ENCODE peak calls at places on chromosomes 2 and 18, in ten cellular contexts. One of them, this sample, is unnamed.

GRCh38 chr2:56230171-56230570 is 46.4 kb downstream of the CCDC85A start:
- DNase-seq in IMR-90: peak; percentile 0
- DNase-seq in GM12891: no peak
- DNase-seq in sigmoid colon: no peak
- DNase-seq in esophagus squamous epithelium: no peak
- DNase-seq in A549: no peak
- DNase-seq in HepG2: no peak
- DNase-seq in uterus: no peak
- DNase-seq in spleen: no peak
- DNase-seq in breast epithelium: no peak
- DNase-seq in this sample: no peak

GRCh38 chr2:2528801-2529200 is 197.7 kb upstream of the MYT1L start:
- DNase-seq in IMR-90: no peak
- DNase-seq in GM12891: no peak
- DNase-seq in sigmoid colon: no peak
- DNase-seq in esophagus squamous epithelium: no peak
- DNase-seq in A549: no peak
- DNase-seq in HepG2: no peak
- DNase-seq in uterus: no peak
- DNase-seq in spleen: no peak
- DNase-seq in breast epithelium: no peak
- DNase-seq in this sample: no peak

GRCh38 chr18:74506405-74507119 is 10.4 kb downstream of the CNDP2 start:
- DNase-seq in IMR-90: peak; percentile 36
- DNase-seq in GM12891: no peak
- DNase-seq in sigmoid colon: peak; percentile 64
- DNase-seq in esophagus squamous epithelium: no peak
- DNase-seq in A549: no peak
- DNase-seq in HepG2: no peak
- DNase-seq in uterus: peak; percentile 48
- DNase-seq in spleen: no peak
- DNase-seq in breast epithelium: no peak
- DNase-seq in this sample: no peak

GRCh38 chr2:44746856-44747612 is 194.5 kb upstream of the SIX3 start:
- DNase-seq in IMR-90: no peak
- DNase-seq in GM12891: no peak
- DNase-seq in sigmoid colon: no peak
- DNase-seq in esophagus squamous epithelium: no peak
- DNase-seq in A549: no peak
- DNase-seq in HepG2: no peak
- DNase-seq in uterus: no peak
- DNase-seq in spleen: no peak
- DNase-seq in breast epithelium: no peak
- DNase-seq in this sample: no peak

GRCh38 chr18:62327977-62328376 is 2.9 kb downstream of the TNFRSF11A start:
- DNase-seq in IMR-90: no peak
- DNase-seq in GM12891: no peak
- DNase-seq in sigmoid colon: no peak
- DNase-seq in esophagus squamous epithelium: no peak
- DNase-seq in A549: no peak
- DNase-seq in HepG2: no peak
- DNase-seq in uterus: no peak
- DNase-seq in spleen: no peak
- DNase-seq in breast epithelium: no peak
- DNase-seq in this sample: no peak

GRCh38 chr2:42830922-42831574 is 38.7 kb upstream of the HAAO start:
- DNase-seq in IMR-90: no peak
- DNase-seq in GM12891: no peak
- DNase-seq in sigmoid colon: no peak
- DNase-seq in esophagus squamous epithelium: no peak
- DNase-seq in A549: peak; percentile 44
- DNase-seq in HepG2: no peak
- DNase-seq in uterus: no peak
- DNase-seq in spleen: no peak
- DNase-seq in breast epithelium: peak; percentile 15
- DNase-seq in this sample: no peak

GRCh38 chr2:150710041-150710440 is 222.6 kb upstream of the RND3 start:
- DNase-seq in IMR-90: no peak
- DNase-seq in GM12891: no peak
- DNase-seq in sigmoid colon: no peak
- DNase-seq in esophagus squamous epithelium: no peak
- DNase-seq in A549: no peak
- DNase-seq in HepG2: no peak
- DNase-seq in uterus: no peak
- DNase-seq in spleen: no peak
- DNase-seq in breast epithelium: no peak
- DNase-seq in this sample: no peak

GRCh38 chr18:49904871-49905555 is 91.7 kb upstream of the ACAA2 start:
- DNase-seq in IMR-90: no peak
- DNase-seq in GM12891: no peak
- DNase-seq in sigmoid colon: no peak
- DNase-seq in esophagus squamous epithelium: no peak
- DNase-seq in A549: no peak
- DNase-seq in HepG2: no peak
- DNase-seq in uterus: no peak
- DNase-seq in spleen: no peak
- DNase-seq in breast epithelium: no peak
- DNase-seq in this sample: no peak

DNA sequence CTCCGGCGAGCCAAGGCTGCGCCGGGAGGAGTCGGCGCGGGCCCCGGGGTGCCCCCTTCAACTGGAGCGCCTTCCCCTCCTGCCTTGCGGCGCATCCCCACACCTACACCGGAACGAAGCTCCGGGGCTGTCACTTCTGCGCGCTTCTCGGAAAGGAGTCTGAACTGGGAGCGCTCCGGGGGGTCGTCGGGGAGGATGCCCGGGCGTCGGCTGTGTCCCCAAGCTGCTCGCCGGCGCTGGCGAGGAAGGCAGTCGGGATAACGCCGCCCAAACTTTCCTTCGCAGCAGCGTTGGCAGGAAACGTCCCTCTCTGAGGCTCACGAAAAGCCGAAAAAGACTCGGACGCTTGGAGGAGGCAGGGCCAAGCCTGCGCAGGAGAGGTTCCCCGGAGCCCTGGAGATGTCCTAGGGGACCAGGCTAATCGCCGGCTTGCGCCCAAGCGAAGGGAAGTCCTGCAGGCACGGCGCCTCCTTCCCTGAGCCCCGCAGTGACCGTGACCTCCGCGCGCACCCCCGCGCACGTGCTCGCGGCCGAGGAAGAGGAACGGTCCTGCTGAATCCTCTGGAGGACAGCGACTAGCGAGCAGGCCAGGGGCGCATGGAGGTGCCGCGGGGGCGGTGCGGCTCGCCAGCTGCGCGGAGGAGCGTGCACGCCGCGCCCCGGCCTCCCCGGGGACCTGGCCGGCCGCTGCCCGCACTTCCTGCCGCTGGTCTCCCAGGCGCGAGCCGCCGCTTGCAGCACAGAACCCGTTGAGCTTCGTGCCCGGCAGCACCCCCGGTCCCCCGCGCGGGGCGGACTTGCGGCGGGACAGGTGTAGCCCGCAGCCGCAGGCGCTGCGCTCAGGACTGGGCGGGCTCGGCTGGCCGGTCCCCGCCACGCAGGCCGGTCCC is at the start of gene SH3RF3:
- DNase-seq in IMR-90: peak; percentile 53
- DNase-seq in GM12891: peak; percentile 44
- DNase-seq in sigmoid colon: peak; percentile 76
- DNase-seq in esophagus squamous epithelium: no peak
- DNase-seq in A549: peak; percentile 61
- DNase-seq in HepG2: no peak
- DNase-seq in uterus: peak; percentile 43
- DNase-seq in spleen: peak; percentile 89
- DNase-seq in breast epithelium: no peak
- DNase-seq in this sample: no peak
- TF ChIP-seq POLR2A in IMR-90: peak; percentile 15
- TF ChIP-seq POLR2A in GM12891: no peak
- TF ChIP-seq POLR2A in sigmoid colon: no peak
- TF ChIP-seq POLR2A in esophagus squamous epithelium: no peak
- TF ChIP-seq POLR2A in A549: no peak
- TF ChIP-seq POLR2A in HepG2: no peak
- TF ChIP-seq POLR2A in uterus: peak; percentile 2
- TF ChIP-seq POLR2A in spleen: no peak
- TF ChIP-seq POLR2A in breast epithelium: no peak
- TF ChIP-seq POLR2A in this sample: peak; percentile 1

GRCh38 chr2:240566203-240567136 is 1.8 kb upstream of the RNPEPL1 start:
- DNase-seq in IMR-90: peak; percentile 70
- DNase-seq in GM12891: peak; percentile 80
- DNase-seq in sigmoid colon: peak; percentile 98
- DNase-seq in esophagus squamous epithelium: peak; percentile 81
- DNase-seq in A549: peak; percentile 91
- DNase-seq in HepG2: peak; percentile 92
- DNase-seq in uterus: peak; percentile 91
- DNase-seq in spleen: peak; percentile 99
- DNase-seq in breast epithelium: peak; percentile 91
- DNase-seq in this sample: peak; percentile 88
- TF ChIP-seq POLR2A in IMR-90: no peak
- TF ChIP-seq POLR2A in GM12891: peak; percentile 36
- TF ChIP-seq POLR2A in sigmoid colon: peak; percentile 34
- TF ChIP-seq POLR2A in esophagus squamous epithelium: peak; percentile 33
- TF ChIP-seq POLR2A in A549: peak; percentile 40
- TF ChIP-seq POLR2A in HepG2: peak; percentile 56
- TF ChIP-seq POLR2A in uterus: peak; percentile 53
- TF ChIP-seq POLR2A in spleen: peak; percentile 17
- TF ChIP-seq POLR2A in breast epithelium: no peak
- TF ChIP-seq POLR2A in this sample: no peak

GRCh38 chr2:218270721-218271486 is 585 bp downstream of the PNKD start:
- DNase-seq in IMR-90: no peak
- DNase-seq in GM12891: no peak
- DNase-seq in sigmoid colon: no peak
- DNase-seq in esophagus squamous epithelium: no peak
- DNase-seq in A549: no peak
- DNase-seq in HepG2: no peak
- DNase-seq in uterus: no peak
- DNase-seq in spleen: no peak
- DNase-seq in breast epithelium: no peak
- DNase-seq in this sample: peak; percentile 33

GRCh38 chr2:218271865-218272530 is 1.7 kb downstream of the PNKD start:
- DNase-seq in IMR-90: no peak
- DNase-seq in GM12891: no peak
- DNase-seq in sigmoid colon: no peak
- DNase-seq in esophagus squamous epithelium: no peak
- DNase-seq in A549: no peak
- DNase-seq in HepG2: no peak
- DNase-seq in uterus: no peak
- DNase-seq in spleen: no peak
- DNase-seq in breast epithelium: no peak
- DNase-seq in this sample: no peak

GRCh38 chr2:218272531-218273212 is 2.4 kb downstream of the PNKD start:
- DNase-seq in IMR-90: peak; percentile 84
- DNase-seq in GM12891: peak; percentile 67
- DNase-seq in sigmoid colon: peak; percentile 97
- DNase-seq in esophagus squamous epithelium: peak; percentile 71
- DNase-seq in A549: peak; percentile 91
- DNase-seq in HepG2: peak; percentile 84
- DNase-seq in uterus: peak; percentile 89
- DNase-seq in spleen: peak; percentile 94
- DNase-seq in breast epithelium: peak; percentile 85
- DNase-seq in this sample: peak; percentile 86

GRCh38 chr2:218271487-218271797 is 1.1 kb downstream of the PNKD start:
- DNase-seq in IMR-90: no peak
- DNase-seq in GM12891: no peak
- DNase-seq in sigmoid colon: no peak
- DNase-seq in esophagus squamous epithelium: no peak
- DNase-seq in A549: no peak
- DNase-seq in HepG2: no peak
- DNase-seq in uterus: no peak
- DNase-seq in spleen: no peak
- DNase-seq in breast epithelium: no peak
- DNase-seq in this sample: no peak

DNA sequence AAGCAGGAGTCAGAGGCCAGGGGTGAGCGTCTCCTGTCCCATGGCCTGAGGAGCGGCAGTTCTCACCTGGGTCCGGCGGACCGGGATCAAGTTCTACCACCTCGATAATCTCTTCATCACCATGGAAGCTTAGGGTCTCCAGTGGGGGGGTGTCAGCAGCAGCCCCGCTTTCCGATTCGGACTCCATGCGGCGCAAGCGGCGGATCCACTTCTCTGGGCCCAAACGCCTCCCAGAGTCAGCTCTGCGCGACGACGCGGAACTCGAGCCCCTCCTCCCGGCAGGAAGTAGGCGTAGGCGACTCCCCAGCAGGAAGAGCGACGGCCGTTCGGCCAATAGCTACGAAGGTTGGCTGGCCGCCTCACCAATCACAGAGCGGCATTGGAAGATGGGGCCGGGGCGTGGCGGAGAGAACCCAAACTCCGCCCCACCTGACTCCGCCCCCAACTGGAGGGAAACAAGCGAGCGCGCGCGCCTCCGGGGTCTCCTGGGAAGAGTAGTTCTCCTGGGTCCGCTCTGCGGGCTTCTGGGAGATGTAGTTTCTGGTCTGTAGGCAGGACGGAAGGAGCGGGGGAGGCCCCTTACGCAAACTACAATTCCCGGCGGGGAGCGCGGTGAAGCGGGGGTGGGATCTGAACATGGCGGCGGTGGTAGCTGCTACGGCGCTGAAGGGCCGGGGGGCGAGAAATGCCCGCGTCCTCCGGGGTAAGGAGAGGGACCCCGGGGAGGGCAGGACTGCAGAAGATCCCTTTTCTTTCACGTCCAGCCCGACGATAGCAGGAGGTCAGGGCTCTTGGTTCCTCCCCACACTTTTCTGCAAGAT is at the start of the genes AAMP and PNKD:
- DNase-seq in IMR-90: peak; percentile 99
- DNase-seq in GM12891: peak; percentile 99
- DNase-seq in sigmoid colon: peak; percentile 100
- DNase-seq in esophagus squamous epithelium: peak; percentile 99
- DNase-seq in A549: peak; percentile 99
- DNase-seq in HepG2: peak; percentile 100
- DNase-seq in uterus: peak; percentile 100
- DNase-seq in spleen: peak; percentile 100
- DNase-seq in breast epithelium: peak; percentile 100
- DNase-seq in this sample: peak; percentile 96
- TF ChIP-seq POLR2A in IMR-90: peak; percentile 93
- TF ChIP-seq POLR2A in GM12891: peak; percentile 73
- TF ChIP-seq POLR2A in sigmoid colon: peak; percentile 76
- TF ChIP-seq POLR2A in esophagus squamous epithelium: peak; percentile 60
- TF ChIP-seq POLR2A in A549: peak; percentile 75
- TF ChIP-seq POLR2A in HepG2: peak; percentile 94
- TF ChIP-seq POLR2A in uterus: peak; percentile 83
- TF ChIP-seq POLR2A in spleen: peak; percentile 48
- TF ChIP-seq POLR2A in breast epithelium: peak; percentile 74
- TF ChIP-seq POLR2A in this sample: peak; percentile 75

GRCh38 chr2:216056739-216057138 is 24.9 kb downstream of the PECR start:
- DNase-seq in IMR-90: no peak
- DNase-seq in GM12891: no peak
- DNase-seq in sigmoid colon: no peak
- DNase-seq in esophagus squamous epithelium: no peak
- DNase-seq in A549: peak; percentile 40
- DNase-seq in HepG2: no peak
- DNase-seq in uterus: no peak
- DNase-seq in spleen: no peak
- DNase-seq in breast epithelium: no peak
- DNase-seq in this sample: no peak

GRCh38 chr2:216059233-216059834 is 22.3 kb downstream of the PECR start:
- DNase-seq in IMR-90: no peak
- DNase-seq in GM12891: no peak
- DNase-seq in sigmoid colon: no peak
- DNase-seq in esophagus squamous epithelium: no peak
- DNase-seq in A549: peak; percentile 18
- DNase-seq in HepG2: no peak
- DNase-seq in uterus: no peak
- DNase-seq in spleen: no peak
- DNase-seq in breast epithelium: no peak
- DNase-seq in this sample: no peak

GRCh38 chr2:216052420-216052819 is 29.2 kb downstream of the PECR start:
- DNase-seq in IMR-90: no peak
- DNase-seq in GM12891: no peak
- DNase-seq in sigmoid colon: no peak
- DNase-seq in esophagus squamous epithelium: no peak
- DNase-seq in A549: no peak
- DNase-seq in HepG2: no peak
- DNase-seq in uterus: no peak
- DNase-seq in spleen: no peak
- DNase-seq in breast epithelium: no peak
- DNase-seq in this sample: no peak

GRCh38 chr2:216055661-216056060 is 25.9 kb downstream of the PECR start:
- DNase-seq in IMR-90: no peak
- DNase-seq in GM12891: no peak
- DNase-seq in sigmoid colon: no peak
- DNase-seq in esophagus squamous epithelium: no peak
- DNase-seq in A549: no peak
- DNase-seq in HepG2: no peak
- DNase-seq in uterus: no peak
- DNase-seq in spleen: no peak
- DNase-seq in breast epithelium: no peak
- DNase-seq in this sample: no peak

DNA sequence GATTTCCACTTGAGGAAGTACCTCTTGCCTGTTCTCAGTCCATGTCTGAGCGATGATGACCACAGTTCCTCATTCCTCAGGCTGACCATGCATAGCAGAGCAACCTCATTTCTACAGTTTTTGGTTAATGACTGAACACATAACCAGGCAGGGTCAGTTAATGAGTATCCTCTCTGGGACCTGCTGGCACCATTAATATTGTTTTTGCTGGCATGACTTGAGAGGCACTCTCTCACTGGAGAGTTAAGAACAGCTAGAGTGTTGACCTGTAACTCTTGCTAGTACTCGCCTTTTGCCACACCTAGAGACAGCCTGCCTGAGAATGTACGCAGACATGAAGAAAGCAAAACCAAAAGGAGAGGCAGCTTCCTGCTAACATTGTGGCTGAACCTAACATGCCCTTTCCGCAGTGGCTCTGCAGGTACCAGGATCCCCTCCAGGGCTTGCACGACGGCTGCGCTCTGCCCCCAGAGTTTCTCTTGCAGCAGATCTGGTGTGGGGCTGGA is 23.9 kb downstream of the PECR start:
- DNase-seq in IMR-90: peak; percentile 70
- DNase-seq in GM12891: no peak
- DNase-seq in sigmoid colon: no peak
- DNase-seq in esophagus squamous epithelium: no peak
- DNase-seq in A549: peak; percentile 85
- DNase-seq in HepG2: no peak
- DNase-seq in uterus: no peak
- DNase-seq in spleen: peak; percentile 87
- DNase-seq in breast epithelium: no peak
- DNase-seq in this sample: no peak
- TF ChIP-seq POLR2A in IMR-90: no peak
- TF ChIP-seq POLR2A in GM12891: no peak
- TF ChIP-seq POLR2A in sigmoid colon: no peak
- TF ChIP-seq POLR2A in esophagus squamous epithelium: no peak
- TF ChIP-seq POLR2A in A549: no peak
- TF ChIP-seq POLR2A in HepG2: no peak
- TF ChIP-seq POLR2A in uterus: no peak
- TF ChIP-seq POLR2A in spleen: no peak
- TF ChIP-seq POLR2A in breast epithelium: no peak
- TF ChIP-seq POLR2A in this sample: no peak

This sample was measured in H54.